ENCODE peak calls at places on chromosomes 12 and 14, in eight cellular contexts. G, P, D, V, X, B, O and E are unnamed samples.

GRCh38 chr12:103626498-103626897 is 39.4 kb downstream of the STAB2 start:
- DNase-seq in G (peak; percentile 25), P (peak; percentile 77), D (no peak), V (no peak), X (no peak), B (no peak), O (peak; percentile 60), E (no peak)

GRCh38 chr14:91774138-91775096 is 42.5 kb upstream of the CATSPERB start:
- DNase-seq in G (no peak), P (no peak), D (no peak), V (no peak), X (no peak), B (no peak), O (no peak), E (no peak)

GRCh38 chr12:132007041-132007440 is 57.3 kb downstream of the EP400 start:
- DNase-seq in G (no peak), P (no peak), D (no peak), V (no peak), X (no peak), B (no peak), O (no peak), E (no peak)

GRCh38 chr12:130286041-130286440 is 51.6 kb upstream of the PIWIL1 start:
- DNase-seq in G (no peak), P (peak; percentile 61), D (no peak), V (no peak), X (no peak), B (no peak), O (no peak), E (no peak)

GRCh38 chr12:102406033-102406584 is 74.3 kb downstream of the IGF1 start:
- DNase-seq in G (peak; percentile 22), P (peak; percentile 95), D (no peak), V (no peak), X (no peak), B (peak; percentile 98), O (no peak), E (no peak)

GRCh38 chr14:68336165-68336564 is 456.7 kb downstream of the ZFP36L1 start:
- DNase-seq in G (no peak), P (no peak), D (no peak), V (no peak), X (no peak), B (no peak), O (no peak), E (no peak)

GRCh38 chr14:24418492-24418873 is 11.0 kb downstream of the CBLN3 start:
- DNase-seq in G (peak; percentile 40), P (no peak), D (no peak), V (no peak), X (no peak), B (no peak), O (no peak), E (no peak)

GRCh38 chr12:66092559-66093269 is 37.8 kb downstream of the LLPH start:
- DNase-seq in G (peak; percentile 44), P (no peak), D (peak; percentile 9), V (no peak), X (no peak), B (no peak), O (no peak), E (no peak)

GRCh38 chr14:91366749-91367148 is 50.9 kb downstream of the CCDC88C start:
- DNase-seq in G (no peak), P (no peak), D (no peak), V (no peak), X (no peak), B (no peak), O (no peak), E (no peak)

GRCh38 chr12:54164402-54165145 is 24.2 kb downstream of the SMUG1 start:
- DNase-seq in G (no peak), P (no peak), D (no peak), V (no peak), X (no peak), B (no peak), O (no peak), E (no peak)

GRCh38 chr14:34007902-34008301 is 57.0 kb upstream of the EGLN3 start:
- DNase-seq in G (no peak), P (no peak), D (no peak), V (no peak), X (no peak), B (no peak), O (no peak), E (no peak)

GRCh38 chr12:47377414-47378221 is 297.9 kb upstream of the AMIGO2 start:
- DNase-seq in G (peak; percentile 100), P (peak; percentile 77), D (no peak), V (no peak), X (no peak), B (no peak), O (peak; percentile 97), E (no peak)

GRCh38 chr12:67077617-67078016 is 191.5 kb upstream of the CAND1 start:
- DNase-seq in G (peak; percentile 8), P (no peak), D (no peak), V (no peak), X (no peak), B (no peak), O (no peak), E (no peak)

GRCh38 chr12:57985685-57986084 is 44.3 kb downstream of the ATP23 start:
- DNase-seq in G (peak; percentile 15), P (no peak), D (no peak), V (no peak), X (no peak), B (no peak), O (no peak), E (no peak)

GRCh38 chr12:41919025-41919424 is 225.6 kb downstream of the GXYLT1 start:
- DNase-seq in G (no peak), P (no peak), D (no peak), V (no peak), X (no peak), B (no peak), O (no peak), E (no peak)

GRCh38 chr12:53481957-53482586 is 17.2 kb downstream of the MAP3K12 start:
- DNase-seq in G (no peak), P (no peak), D (no peak), V (no peak), X (peak; percentile 56), B (no peak), O (no peak), E (no peak)

GRCh38 chr12:51695241-51696010 is 104.4 kb downstream of the SCN8A start:
- DNase-seq in G (no peak), P (no peak), D (no peak), V (no peak), X (no peak), B (no peak), O (peak; percentile 8), E (no peak)

GRCh38 chr12:44076892-44077291 is 241.0 kb downstream of the TMEM117 start:
- DNase-seq in G (no peak), P (no peak), D (no peak), V (no peak), X (no peak), B (no peak), O (no peak), E (no peak)